ENCODE peak calls at places on chromosomes 16 and 17, in five cellular contexts. G is sciatic nerve; M is activated T-cell treated with anti-CD3 and anti-CD28 coated beads, Interleukin-2, amount 50 U/mL, for 72 hours; H is A549; X is heart left ventricle. I is an unnamed sample.

GRCh38 chr17:21355586-21355985 is 20.6 kb upstream of the KCNJ12 start:
- ATAC-seq in G (no peak), M (no peak), H (no peak), X (no peak), I (no peak)

GRCh38 chr17:29671661-29672060 is 48.9 kb upstream of the CORO6 start:
- ATAC-seq in G (no peak), M (no peak), H (no peak), X (no peak), I (peak; percentile 69)

GRCh38 chr17:19284005-19284959 is 47.1 kb downstream of the EPN2 start:
- ATAC-seq in G (no peak), M (peak; percentile 78), H (no peak), X (no peak), I (peak; percentile 59)

GRCh38 chr17:41734139-41734948 is at the start of gene HAP1:
- ATAC-seq in G (peak; percentile 19), M (peak; percentile 33), H (peak; percentile 62), X (no peak), I (peak; percentile 3)

GRCh38 chr17:19448341-19449268 is 37.6 kb downstream of the RNF112 start:
- ATAC-seq in G (peak; percentile 81), M (no peak), H (peak; percentile 82), X (no peak), I (peak; percentile 86)

GRCh38 chr17:66836063-66837005 is 1.4 kb downstream of the CACNG5 start:
- ATAC-seq in G (no peak), M (no peak), H (no peak), X (no peak), I (no peak)

GRCh38 chr17:61411114-61411943 is 11.7 kb downstream of the TBX2 start:
- ATAC-seq in G (peak; percentile 71), M (peak; percentile 18), H (peak; percentile 6), X (no peak), I (peak; percentile 79)

GRCh38 chr16:3183445-3184139 is 4.4 kb upstream of the OR1F1 start:
- ATAC-seq in G (no peak), M (no peak), H (peak; percentile 26), X (no peak), I (no peak)

GRCh38 chr17:17391575-17392370 is 85.0 kb upstream of the MED9 start:
- ATAC-seq in G (no peak), M (peak; percentile 85), H (no peak), X (no peak), I (no peak)

GRCh38 chr17:51801626-51802025 is 356.9 kb downstream of the CA10 start:
- ATAC-seq in G (no peak), M (no peak), H (no peak), X (no peak), I (no peak)

GRCh38 chr17:49515196-49515770 is 20.2 kb downstream of the NGFR start:
- ATAC-seq in G (peak; percentile 94), M (no peak), H (peak; percentile 63), X (peak; percentile 98), I (peak; percentile 91)

GRCh38 chr17:41725134-41725533 is 9.3 kb downstream of the HAP1 start:
- ATAC-seq in G (no peak), M (no peak), H (peak; percentile 26), X (no peak), I (no peak)

GRCh38 chr17:2174471-2175293 is 119.8 kb downstream of the HIC1 start:
- ATAC-seq in G (peak; percentile 58), M (no peak), H (peak; percentile 31), X (peak; percentile 6), I (peak; percentile 81)

GRCh38 chr17:72311004-72311403 is 190.2 kb downstream of the SOX9 start:
- ATAC-seq in G (no peak), M (no peak), H (no peak), X (no peak), I (no peak)

GRCh38 chr16:30414159-30414558 is 6.8 kb downstream of the ZNF771 start:
- ATAC-seq in G (no peak), M (no peak), H (no peak), X (no peak), I (no peak)

GRCh38 chr16:71609066-71609465 is 16.9 kb upstream of the MARVELD3 start:
- ATAC-seq in G (no peak), M (no peak), H (no peak), X (no peak), I (no peak)

GRCh38 chr17:80871341-80871740 is 120.3 kb upstream of the CHMP6 start:
- ATAC-seq in G (no peak), M (no peak), H (no peak), X (no peak), I (no peak)

GRCh38 chr16:84567446-84567962 is 50.4 kb downstream of the COTL1 start:
- ATAC-seq in G (no peak), M (no peak), H (peak; percentile 41), X (no peak), I (no peak)

GRCh38 chr16:85954927-85955539 is 56.1 kb downstream of the IRF8 start:
- ATAC-seq in G (no peak), M (no peak), H (no peak), X (no peak), I (no peak)

GRCh38 chr17:19262650-19263620 is 25.8 kb downstream of the EPN2 start:
- ATAC-seq in G (peak; percentile 82), M (peak; percentile 80), H (no peak), X (no peak), I (peak; percentile 91)

GRCh38 chr17:83081561-83082201 is 2.3 kb downstream of the METRNL start:
- ATAC-seq in G (peak; percentile 31), M (no peak), H (no peak), X (no peak), I (no peak)

GRCh38 chr17:55158439-55158838 is 106.3 kb upstream of the HLF start:
- ATAC-seq in G (no peak), M (no peak), H (peak; percentile 39), X (no peak), I (no peak)

GRCh38 chr17:28347261-28347891 is 10.0 kb downstream of the POLDIP2 start:
- ATAC-seq in G (no peak), M (no peak), H (no peak), X (no peak), I (peak; percentile 56)

GRCh38 chr16:54540525-54541180 is 254.1 kb upstream of the IRX3 start:
- ATAC-seq in G (no peak), M (no peak), H (no peak), X (no peak), I (no peak)

GRCh38 chr17:36918260-36918691 is 19.0 kb upstream of the LHX1 start:
- ATAC-seq in G (no peak), M (no peak), H (no peak), X (no peak), I (no peak)

GRCh38 chr17:41507315-41507880 is 2.0 kb upstream of the KRT13 start:
- ATAC-seq in G (no peak), M (no peak), H (no peak), X (no peak), I (peak; percentile 45)

GRCh38 chr16:82195917-82196494 is 26.0 kb upstream of the MPHOSPH6 start:
- ATAC-seq in G (peak; percentile 48), M (no peak), H (no peak), X (no peak), I (no peak)

GRCh38 chr17:15236281-15237105 is 28.6 kb downstream of the PMP22 start:
- ATAC-seq in G (no peak), M (no peak), H (no peak), X (no peak), I (no peak)

GRCh38 chr17:68777243-68777855 is 176.2 kb upstream of the FAM20A start:
- ATAC-seq in G (peak; percentile 86), M (no peak), H (peak; percentile 67), X (peak; percentile 76), I (peak; percentile 44)

GRCh38 chr17:6969323-6969726 is 26.5 kb upstream of the ALOX12 start:
- ATAC-seq in G (no peak), M (peak; percentile 72), H (no peak), X (no peak), I (no peak)